ENCODE peak calls at places on chromosome 16, in eight cellular contexts. W is ascending aorta, S is cardiac fibroblast, M is fibroblast of pulmonary artery, U is tibial artery, G is fibroblast of lung, Z is lower lobe of right lung, E is fibroblast of villous mesenchyme. P is an unnamed sample.

GRCh38 chr16:59324462-59324861 is 590.3 kb upstream of the GOT2 start:
- DNase-seq in W (no peak), S (peak), M (no peak), U (no peak), G (peak), Z (no peak), E (no peak), P (no peak)

GRCh38 chr16:59478806-59479205 is 744.7 kb upstream of the GOT2 start:
- DNase-seq in W (no peak), S (peak), M (peak), U (no peak), G (peak), Z (no peak), E (no peak), P (peak)

GRCh38 chr16:65908568-65908967 is 457.9 kb upstream of the CDH5 start:
- DNase-seq in W (no peak), S (no peak), M (no peak), U (no peak), G (no peak), Z (no peak), E (no peak), P (no peak)

GRCh38 chr16:27238016-27238587 is 30.5 kb downstream of the NSMCE1 start:
- DNase-seq in W (no peak), S (no peak), M (no peak), U (peak), G (no peak), Z (peak), E (no peak), P (no peak)

GRCh38 chr16:26447570-26447969 is 619.2 kb upstream of the C16orf82 start:
- DNase-seq in W (no peak), S (no peak), M (no peak), U (no peak), G (no peak), Z (no peak), E (no peak), P (no peak)

GRCh38 chr16:60731329-60731728 is 1304.9 kb downstream of the CDH8 start:
- DNase-seq in W (no peak), S (no peak), M (no peak), U (no peak), G (no peak), Z (no peak), E (no peak), P (no peak)

GRCh38 chr16:65524997-65525396 is 403.1 kb upstream of the CDH11 start:
- DNase-seq in W (no peak), S (peak), M (peak), U (no peak), G (peak), Z (no peak), E (peak), P (peak)

GRCh38 chr16:35798885-35799426 is 2339.5 kb downstream of the TP53TG3F start:
- DNase-seq in W (no peak), S (no peak), M (no peak), U (no peak), G (no peak), Z (no peak), E (no peak), P (no peak)

GRCh38 chr16:65754799-65755691 is 611.4 kb upstream of the CDH5 start:
- DNase-seq in W (no peak), S (no peak), M (peak), U (no peak), G (peak), Z (no peak), E (peak), P (peak)

GRCh38 chr16:51134876-51135275 is 16.2 kb downstream of the SALL1 start:
- DNase-seq in W (no peak), S (no peak), M (no peak), U (no peak), G (no peak), Z (no peak), E (no peak), P (no peak)

GRCh38 chr16:58098207-58099096 is 30.7 kb downstream of the CFAP20 start:
- DNase-seq in W (no peak), S (peak), M (peak), U (no peak), G (peak), Z (no peak), E (no peak), P (peak)

GRCh38 chr16:10386517-10387377 is 886 bp downstream of the ATF7IP2 start:
- DNase-seq in W (no peak), S (peak), M (peak), U (no peak), G (peak), Z (no peak), E (peak), P (peak)

GRCh38 chr16:11099672-11100195 is 155.4 kb downstream of the CLEC16A start:
- DNase-seq in W (no peak), S (no peak), M (no peak), U (no peak), G (no peak), Z (no peak), E (no peak), P (no peak)

GRCh38 chr16:78069913-78070312 is 29.5 kb upstream of the WWOX start:
- DNase-seq in W (no peak), S (no peak), M (no peak), U (no peak), G (no peak), Z (no peak), E (no peak), P (no peak)

GRCh38 chr16:11349599-11350276 is 4.5 kb downstream of the RMI2 start:
- DNase-seq in W (peak), S (peak), M (peak), U (peak), G (peak), Z (peak), E (peak), P (peak)

GRCh38 chr16:67339453-67339852 is 12.8 kb downstream of the LRRC36 start:
- DNase-seq in W (no peak), S (peak), M (peak), U (no peak), G (peak), Z (no peak), E (peak), P (peak)

GRCh38 chr16:11252482-11252931 is 3.5 kb downstream of the SOCS1 start:
- DNase-seq in W (no peak), S (no peak), M (no peak), U (no peak), G (no peak), Z (no peak), E (no peak), P (no peak)

GRCh38 chr16:48369765-48370164 is 15.4 kb downstream of the SIAH1 start:
- DNase-seq in W (no peak), S (no peak), M (no peak), U (no peak), G (peak), Z (no peak), E (no peak), P (no peak)

GRCh38 chr16:54231336-54231735 is 55.3 kb downstream of the IRX3 start:
- DNase-seq in W (no peak), S (no peak), M (no peak), U (no peak), G (no peak), Z (no peak), E (no peak), P (no peak)

GRCh38 chr16:6016530-6017184 is 919.1 kb upstream of the EEF2KMT start:
- DNase-seq in W (no peak), S (peak), M (peak), U (no peak), G (peak), Z (no peak), E (no peak), P (peak)

GRCh38 chr16:8572919-8573724 is 17.2 kb downstream of the TMEM114 start:
- DNase-seq in W (no peak), S (peak), M (peak), U (no peak), G (peak), Z (no peak), E (peak), P (peak)

GRCh38 chr16:24423332-24423731 is 116.0 kb upstream of the RBBP6 start:
- DNase-seq in W (no peak), S (no peak), M (no peak), U (no peak), G (no peak), Z (no peak), E (no peak), P (no peak)

GRCh38 chr16:89357055-89357454 is 133.3 kb downstream of the ANKRD11 start:
- DNase-seq in W (no peak), S (no peak), M (no peak), U (no peak), G (no peak), Z (no peak), E (no peak), P (no peak)

GRCh38 chr16:49528035-49528434 is 154.4 kb downstream of the C16orf78 start:
- DNase-seq in W (no peak), S (peak), M (peak), U (no peak), G (peak), Z (no peak), E (no peak), P (peak)

GRCh38 chr16:3152022-3152272 is 17.1 kb downstream of the ZNF213 start:
- DNase-seq in W (no peak), S (no peak), M (no peak), U (no peak), G (no peak), Z (peak), E (no peak), P (no peak)

GRCh38 chr16:3149630-3150345 is 15.0 kb downstream of the ZNF213 start:
- DNase-seq in W (no peak), S (peak), M (peak), U (peak), G (peak), Z (peak), E (peak), P (peak)

GRCh38 chr16:3153077-3153368 is 18.2 kb downstream of the ZNF213 start:
- DNase-seq in W (no peak), S (no peak), M (no peak), U (no peak), G (no peak), Z (peak), E (no peak), P (no peak)

GRCh38 chr16:3150346-3151218 is 15.8 kb downstream of the ZNF213 start:
- DNase-seq in W (peak), S (peak), M (peak), U (peak), G (peak), Z (peak), E (peak), P (peak)

DNA sequence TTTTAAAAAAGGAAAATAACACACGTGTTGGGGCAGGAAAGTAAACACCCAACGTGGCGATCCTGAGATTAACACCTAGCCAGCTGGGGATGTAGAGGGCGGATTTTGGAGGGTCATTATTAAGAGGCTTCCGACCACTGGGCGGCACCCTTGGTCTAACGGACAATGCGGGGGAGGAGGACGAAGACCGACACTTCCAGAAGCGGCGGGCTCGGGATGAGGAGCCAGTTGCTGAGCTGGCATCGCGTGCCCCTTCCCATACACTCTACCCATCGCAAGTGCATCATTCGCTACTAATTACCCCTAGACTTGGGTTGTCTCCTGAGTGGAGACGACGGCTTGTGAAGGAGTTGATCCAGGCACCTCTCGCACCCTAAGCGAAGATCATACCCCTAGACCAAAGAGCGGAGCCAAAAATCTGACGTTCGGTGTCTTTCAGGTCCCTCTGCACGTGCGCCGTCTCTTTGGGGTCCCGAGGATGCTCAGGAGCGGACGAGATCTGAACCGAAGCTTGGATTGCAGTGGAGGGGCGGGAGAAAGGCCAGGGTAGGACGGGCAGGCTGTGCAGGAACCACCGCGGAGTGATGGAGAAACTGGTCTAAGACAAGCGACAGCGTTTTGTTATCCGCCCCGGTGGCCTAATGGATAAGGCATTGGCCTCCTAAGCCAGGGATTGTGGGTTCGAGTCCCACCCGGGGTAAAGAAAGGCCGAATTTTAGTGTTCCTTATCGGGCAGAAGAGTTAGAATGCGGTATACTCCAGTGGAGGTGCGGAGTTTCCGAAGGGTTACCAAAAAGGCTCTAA is 17.6 kb downstream of the ZNF213 start:
- DNase-seq in W (no peak), S (peak), M (peak), U (peak), G (peak), Z (peak), E (peak), P (peak)
- TF ChIP-seq CTCF in W (peak), S (peak), M (peak), U (peak), G (peak), Z (peak), E (peak), P (peak)

GRCh38 chr16:85326794-85327181 is 214.5 kb upstream of the CIBAR2 start:
- DNase-seq in W (no peak), S (no peak), M (no peak), U (no peak), G (no peak), Z (no peak), E (no peak), P (no peak)

GRCh38 chr16:85327731-85328664 is 215.7 kb upstream of the CIBAR2 start:
- DNase-seq in W (no peak), S (no peak), M (peak), U (no peak), G (peak), Z (no peak), E (no peak), P (no peak)

GRCh38 chr16:85329059-85329812 is 217.0 kb upstream of the CIBAR2 start:
- DNase-seq in W (no peak), S (no peak), M (no peak), U (no peak), G (peak), Z (no peak), E (no peak), P (no peak)

GRCh38 chr16:85329999-85330693 is 217.9 kb upstream of the CIBAR2 start:
- DNase-seq in W (no peak), S (no peak), M (no peak), U (no peak), G (no peak), Z (no peak), E (no peak), P (no peak)

DNA sequence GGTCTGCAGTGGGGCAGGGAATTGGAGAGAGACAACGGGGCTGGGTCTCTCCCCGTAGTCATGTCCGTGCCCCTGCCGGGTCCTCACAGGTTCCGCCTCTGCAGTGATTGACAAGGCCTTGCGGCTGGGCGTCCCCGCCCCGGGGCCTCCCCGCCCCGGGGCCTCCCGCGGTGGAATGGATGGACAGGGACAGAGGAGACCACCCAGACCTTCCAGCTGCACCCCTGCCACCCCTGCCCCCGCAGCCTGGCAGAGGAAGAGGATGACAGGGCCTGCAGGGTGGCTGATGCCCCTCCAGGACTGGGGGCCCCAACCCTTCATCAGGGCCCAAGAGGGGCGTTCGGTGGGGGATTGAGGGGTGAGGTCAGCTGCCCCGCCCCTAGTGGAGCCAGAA is 216.4 kb upstream of the CIBAR2 start:
- DNase-seq in W (no peak), S (no peak), M (no peak), U (no peak), G (no peak), Z (no peak), E (no peak), P (no peak)
- H3K4me3 ChIP-seq in W (no peak), S (no peak), M (no peak), U (no peak), G (no peak), Z (no peak), E (no peak), P (no peak)

GRCh38 chr16:56372013-56372634 is 53.2 kb downstream of the AMFR start:
- DNase-seq in W (no peak), S (no peak), M (no peak), U (no peak), G (no peak), Z (no peak), E (peak), P (no peak)

GRCh38 chr16:56370836-56371235 is 54.5 kb downstream of the AMFR start:
- DNase-seq in W (no peak), S (peak), M (peak), U (no peak), G (no peak), Z (peak), E (peak), P (peak)

GRCh38 chr16:56370185-56370584 is 55.2 kb downstream of the AMFR start:
- DNase-seq in W (no peak), S (no peak), M (peak), U (no peak), G (no peak), Z (no peak), E (peak), P (peak)

GRCh38 chr16:56372938-56373337 is 52.4 kb downstream of the AMFR start:
- DNase-seq in W (no peak), S (no peak), M (no peak), U (no peak), G (no peak), Z (no peak), E (no peak), P (no peak)

GRCh38 chr16:56371383-56371937 is 53.9 kb downstream of the AMFR start:
- DNase-seq in W (no peak), S (no peak), M (no peak), U (no peak), G (no peak), Z (no peak), E (no peak), P (no peak)
- TF ChIP-seq CTCF in W (no peak), S (no peak), M (no peak), U (no peak), G (no peak), Z (no peak), E (no peak), P (no peak)

GRCh38 chr16:55656695-55657092 is 906 bp downstream of the SLC6A2 start:
- DNase-seq in W (no peak), S (no peak), M (no peak), U (no peak), G (no peak), Z (no peak), E (no peak), P (no peak)
- H3K4me3 ChIP-seq in W (no peak), S (no peak), M (no peak), U (no peak), G (no peak), Z (peak), E (no peak), P (no peak)

DNA sequence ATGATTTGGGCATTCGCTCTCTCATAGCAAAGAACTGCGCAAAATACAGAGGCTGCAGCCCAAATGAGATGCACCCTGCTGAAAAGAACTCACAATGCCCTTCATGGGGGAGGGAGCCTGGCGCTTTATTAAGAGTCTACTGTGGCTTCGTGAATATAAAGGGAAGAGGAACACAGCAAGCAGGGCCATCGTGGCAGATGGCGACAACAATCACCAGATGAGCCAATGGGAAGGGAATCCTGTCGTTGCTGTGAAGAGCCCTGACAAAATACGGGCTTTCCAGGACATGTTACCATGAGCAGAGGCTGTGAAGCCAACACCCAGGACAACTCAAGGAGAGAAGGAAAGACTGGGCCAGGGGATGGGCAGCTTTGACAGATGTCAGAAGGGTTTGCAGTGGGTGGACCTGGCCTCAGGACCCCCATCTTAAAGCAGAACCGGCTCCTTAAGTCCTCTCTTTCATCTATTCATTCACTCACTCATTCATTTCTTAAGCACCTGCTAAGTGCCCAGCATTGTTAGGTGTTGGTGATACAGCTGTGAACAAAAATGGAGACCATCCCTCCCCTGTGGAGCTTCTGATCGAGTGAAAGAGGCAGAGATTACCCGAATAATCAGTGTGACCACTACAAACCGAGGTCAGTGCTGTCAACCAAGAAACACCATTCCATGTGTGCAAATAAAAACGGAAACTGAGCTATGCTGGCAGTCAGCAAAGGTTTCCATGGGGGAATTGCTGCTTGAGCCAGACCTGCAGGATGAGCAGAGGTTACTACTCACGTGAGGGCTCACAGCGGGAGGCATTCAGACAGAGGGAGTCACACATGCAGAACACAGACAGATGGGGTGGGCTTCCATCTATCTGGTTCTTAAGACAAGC is 125.8 kb downstream of the DYNLRB2 start:
- DNase-seq in W (no peak), S (no peak), M (no peak), U (no peak), G (no peak), Z (no peak), E (no peak), P (no peak)
- TF ChIP-seq CTCF in W (no peak), S (no peak), M (no peak), U (no peak), G (no peak), Z (no peak), E (no peak), P (no peak)

GRCh38 chr16:30950516-30951073 is 1.7 kb downstream of the ORAI3 start:
- DNase-seq in W (no peak), S (no peak), M (no peak), U (no peak), G (no peak), Z (no peak), E (no peak), P (no peak)
- H3K4me3 ChIP-seq in W (peak), S (peak), M (peak), U (peak), G (peak), Z (peak), E (peak), P (peak)

GRCh38 chr16:30534368-30535105 is at the start of gene ZNF747:
- DNase-seq in W (peak), S (peak), M (peak), U (peak), G (peak), Z (peak), E (peak), P (peak)
- TF ChIP-seq CTCF in W (peak), S (no peak), M (no peak), U (no peak), G (no peak), Z (no peak), E (no peak), P (no peak)

GRCh38 chr16:75075688-75076268 is 40.8 kb downstream of the LDHD start:
- DNase-seq in W (no peak), S (no peak), M (no peak), U (no peak), G (no peak), Z (no peak), E (no peak), P (no peak)
- H3K4me3 ChIP-seq in W (no peak), S (no peak), M (no peak), U (no peak), G (no peak), Z (no peak), E (no peak), P (no peak)

GRCh38 chr16:82201906-82202305 is 31.9 kb upstream of the MPHOSPH6 start:
- DNase-seq in W (no peak), S (no peak), M (no peak), U (no peak), G (no peak), Z (no peak), E (no peak), P (no peak)
- TF ChIP-seq CTCF in W (no peak), S (no peak), M (no peak), U (no peak), G (no peak), Z (no peak), E (no peak), P (no peak)

GRCh38 chr16:68907297-68907999 is 64.1 kb downstream of the TANGO6 start:
- DNase-seq in W (no peak), S (no peak), M (no peak), U (no peak), G (no peak), Z (no peak), E (no peak), P (no peak)
- H3K4me3 ChIP-seq in W (no peak), S (no peak), M (no peak), U (no peak), G (no peak), Z (no peak), E (no peak), P (no peak)

P was measured in fibroblast of mammary gland.